ENCODE peak calls at places on chromosomes 4 and X, in nine cellular contexts. One of them, this sample, is unnamed.

GRCh38 chr4:123390846-123391456 is 5.6 kb upstream of the SPRY1 start:
- DNase-seq in Right ventricle myocardium superior: no peak
- DNase-seq in CD4-positive, CD25-positive, alpha-beta regulatory T cell: peak
- DNase-seq in AG20443: no peak
- DNase-seq in activated effector memory CD4-positive, alpha-beta T cell treated with Interleukin-2 at 50 U/mL for 16 hours: no peak
- DNase-seq in lower leg skin: no peak
- DNase-seq in AG09319: no peak
- DNase-seq in stimulated activated CD8-positive, alpha-beta memory T cell treated with anti-CD3 and anti-CD28 coated beads, Interleukin-12 subunit alpha, Interleukin-12 subunit beta, amount 100 ng/mL, for 1 hour: no peak
- DNase-seq in neural progenitor cell: no peak
- DNase-seq in this sample: peak

GRCh38 chrX:3717742-3718420 is 4.4 kb upstream of the PRKX start:
- DNase-seq in Right ventricle myocardium superior: no peak
- DNase-seq in CD4-positive, CD25-positive, alpha-beta regulatory T cell: no peak
- DNase-seq in AG20443: no peak
- DNase-seq in activated effector memory CD4-positive, alpha-beta T cell treated with Interleukin-2 at 50 U/mL for 16 hours: no peak
- DNase-seq in lower leg skin: no peak
- DNase-seq in AG09319: no peak
- DNase-seq in stimulated activated CD8-positive, alpha-beta memory T cell treated with anti-CD3 and anti-CD28 coated beads, Interleukin-12 subunit alpha, Interleukin-12 subunit beta, amount 100 ng/mL, for 1 hour: no peak
- DNase-seq in neural progenitor cell: no peak
- DNase-seq in this sample: peak

GRCh38 chr4:128769011-128769410 is 40.5 kb upstream of the JADE1 start:
- DNase-seq in Right ventricle myocardium superior: no peak
- DNase-seq in CD4-positive, CD25-positive, alpha-beta regulatory T cell: no peak
- DNase-seq in AG20443: no peak
- DNase-seq in activated effector memory CD4-positive, alpha-beta T cell treated with Interleukin-2 at 50 U/mL for 16 hours: no peak
- DNase-seq in lower leg skin: no peak
- DNase-seq in AG09319: no peak
- DNase-seq in stimulated activated CD8-positive, alpha-beta memory T cell treated with anti-CD3 and anti-CD28 coated beads, Interleukin-12 subunit alpha, Interleukin-12 subunit beta, amount 100 ng/mL, for 1 hour: no peak
- DNase-seq in neural progenitor cell: no peak
- DNase-seq in this sample: no peak

GRCh38 chrX:52082578-52082977 is 13.6 kb upstream of the MAGED4B start:
- DNase-seq in Right ventricle myocardium superior: no peak
- DNase-seq in CD4-positive, CD25-positive, alpha-beta regulatory T cell: no peak
- DNase-seq in AG20443: no peak
- DNase-seq in activated effector memory CD4-positive, alpha-beta T cell treated with Interleukin-2 at 50 U/mL for 16 hours: no peak
- DNase-seq in lower leg skin: no peak
- DNase-seq in AG09319: no peak
- DNase-seq in stimulated activated CD8-positive, alpha-beta memory T cell treated with anti-CD3 and anti-CD28 coated beads, Interleukin-12 subunit alpha, Interleukin-12 subunit beta, amount 100 ng/mL, for 1 hour: no peak
- DNase-seq in neural progenitor cell: no peak
- DNase-seq in this sample: peak

GRCh38 chr4:55762815-55763214 is 56.8 kb upstream of the EXOC1L start:
- DNase-seq in Right ventricle myocardium superior: no peak
- DNase-seq in CD4-positive, CD25-positive, alpha-beta regulatory T cell: no peak
- DNase-seq in AG20443: no peak
- DNase-seq in activated effector memory CD4-positive, alpha-beta T cell treated with Interleukin-2 at 50 U/mL for 16 hours: no peak
- DNase-seq in lower leg skin: no peak
- DNase-seq in AG09319: no peak
- DNase-seq in stimulated activated CD8-positive, alpha-beta memory T cell treated with anti-CD3 and anti-CD28 coated beads, Interleukin-12 subunit alpha, Interleukin-12 subunit beta, amount 100 ng/mL, for 1 hour: no peak
- DNase-seq in neural progenitor cell: peak
- DNase-seq in this sample: no peak

GRCh38 chr4:168694669-168695068 is 197.8 kb downstream of the PALLD start:
- DNase-seq in Right ventricle myocardium superior: no peak
- DNase-seq in CD4-positive, CD25-positive, alpha-beta regulatory T cell: no peak
- DNase-seq in AG20443: no peak
- DNase-seq in activated effector memory CD4-positive, alpha-beta T cell treated with Interleukin-2 at 50 U/mL for 16 hours: no peak
- DNase-seq in lower leg skin: no peak
- DNase-seq in AG09319: no peak
- DNase-seq in stimulated activated CD8-positive, alpha-beta memory T cell treated with anti-CD3 and anti-CD28 coated beads, Interleukin-12 subunit alpha, Interleukin-12 subunit beta, amount 100 ng/mL, for 1 hour: no peak
- DNase-seq in neural progenitor cell: no peak
- DNase-seq in this sample: peak

GRCh38 chrX:108270739-108271396 is 167.4 kb downstream of the COL4A6 start:
- DNase-seq in Right ventricle myocardium superior: no peak
- DNase-seq in CD4-positive, CD25-positive, alpha-beta regulatory T cell: no peak
- DNase-seq in AG20443: no peak
- DNase-seq in activated effector memory CD4-positive, alpha-beta T cell treated with Interleukin-2 at 50 U/mL for 16 hours: no peak
- DNase-seq in lower leg skin: no peak
- DNase-seq in AG09319: no peak
- DNase-seq in stimulated activated CD8-positive, alpha-beta memory T cell treated with anti-CD3 and anti-CD28 coated beads, Interleukin-12 subunit alpha, Interleukin-12 subunit beta, amount 100 ng/mL, for 1 hour: no peak
- DNase-seq in neural progenitor cell: no peak
- DNase-seq in this sample: peak

GRCh38 chr4:143021384-143021783 is 163.3 kb upstream of the USP38 start:
- DNase-seq in Right ventricle myocardium superior: no peak
- DNase-seq in CD4-positive, CD25-positive, alpha-beta regulatory T cell: no peak
- DNase-seq in AG20443: no peak
- DNase-seq in activated effector memory CD4-positive, alpha-beta T cell treated with Interleukin-2 at 50 U/mL for 16 hours: no peak
- DNase-seq in lower leg skin: no peak
- DNase-seq in AG09319: no peak
- DNase-seq in stimulated activated CD8-positive, alpha-beta memory T cell treated with anti-CD3 and anti-CD28 coated beads, Interleukin-12 subunit alpha, Interleukin-12 subunit beta, amount 100 ng/mL, for 1 hour: no peak
- DNase-seq in neural progenitor cell: no peak
- DNase-seq in this sample: no peak

GRCh38 chr4:88981993-88982392 is 75.0 kb downstream of the FAM13A start:
- DNase-seq in Right ventricle myocardium superior: no peak
- DNase-seq in CD4-positive, CD25-positive, alpha-beta regulatory T cell: no peak
- DNase-seq in AG20443: no peak
- DNase-seq in activated effector memory CD4-positive, alpha-beta T cell treated with Interleukin-2 at 50 U/mL for 16 hours: no peak
- DNase-seq in lower leg skin: no peak
- DNase-seq in AG09319: no peak
- DNase-seq in stimulated activated CD8-positive, alpha-beta memory T cell treated with anti-CD3 and anti-CD28 coated beads, Interleukin-12 subunit alpha, Interleukin-12 subunit beta, amount 100 ng/mL, for 1 hour: no peak
- DNase-seq in neural progenitor cell: no peak
- DNase-seq in this sample: no peak

GRCh38 chr4:15894393-15894792 is 44.1 kb downstream of the FGFBP1 start:
- DNase-seq in Right ventricle myocardium superior: no peak
- DNase-seq in CD4-positive, CD25-positive, alpha-beta regulatory T cell: no peak
- DNase-seq in AG20443: no peak
- DNase-seq in activated effector memory CD4-positive, alpha-beta T cell treated with Interleukin-2 at 50 U/mL for 16 hours: no peak
- DNase-seq in lower leg skin: no peak
- DNase-seq in AG09319: no peak
- DNase-seq in stimulated activated CD8-positive, alpha-beta memory T cell treated with anti-CD3 and anti-CD28 coated beads, Interleukin-12 subunit alpha, Interleukin-12 subunit beta, amount 100 ng/mL, for 1 hour: no peak
- DNase-seq in neural progenitor cell: no peak
- DNase-seq in this sample: peak

GRCh38 chrX:97763391-97763790 is 879.7 kb downstream of the RPA4 start:
- DNase-seq in Right ventricle myocardium superior: no peak
- DNase-seq in CD4-positive, CD25-positive, alpha-beta regulatory T cell: no peak
- DNase-seq in AG20443: no peak
- DNase-seq in activated effector memory CD4-positive, alpha-beta T cell treated with Interleukin-2 at 50 U/mL for 16 hours: no peak
- DNase-seq in lower leg skin: no peak
- DNase-seq in AG09319: no peak
- DNase-seq in stimulated activated CD8-positive, alpha-beta memory T cell treated with anti-CD3 and anti-CD28 coated beads, Interleukin-12 subunit alpha, Interleukin-12 subunit beta, amount 100 ng/mL, for 1 hour: no peak
- DNase-seq in neural progenitor cell: peak
- DNase-seq in this sample: no peak

GRCh38 chr4:52659722-52660261 is 691 bp upstream of the USP46 start:
- DNase-seq in Right ventricle myocardium superior: peak
- DNase-seq in CD4-positive, CD25-positive, alpha-beta regulatory T cell: no peak
- DNase-seq in AG20443: peak
- DNase-seq in activated effector memory CD4-positive, alpha-beta T cell treated with Interleukin-2 at 50 U/mL for 16 hours: peak
- DNase-seq in lower leg skin: peak
- DNase-seq in AG09319: no peak
- DNase-seq in stimulated activated CD8-positive, alpha-beta memory T cell treated with anti-CD3 and anti-CD28 coated beads, Interleukin-12 subunit alpha, Interleukin-12 subunit beta, amount 100 ng/mL, for 1 hour: no peak
- DNase-seq in neural progenitor cell: peak
- DNase-seq in this sample: peak

GRCh38 chr4:8676676-8677075 is 84.1 kb downstream of the CPZ start:
- DNase-seq in Right ventricle myocardium superior: no peak
- DNase-seq in CD4-positive, CD25-positive, alpha-beta regulatory T cell: no peak
- DNase-seq in AG20443: no peak
- DNase-seq in activated effector memory CD4-positive, alpha-beta T cell treated with Interleukin-2 at 50 U/mL for 16 hours: no peak
- DNase-seq in lower leg skin: no peak
- DNase-seq in AG09319: no peak
- DNase-seq in stimulated activated CD8-positive, alpha-beta memory T cell treated with anti-CD3 and anti-CD28 coated beads, Interleukin-12 subunit alpha, Interleukin-12 subunit beta, amount 100 ng/mL, for 1 hour: no peak
- DNase-seq in neural progenitor cell: no peak
- DNase-seq in this sample: no peak

GRCh38 chrX:10011261-10011931 is 44.2 kb downstream of the CLDN34 start:
- DNase-seq in Right ventricle myocardium superior: no peak
- DNase-seq in CD4-positive, CD25-positive, alpha-beta regulatory T cell: peak
- DNase-seq in AG20443: no peak
- DNase-seq in activated effector memory CD4-positive, alpha-beta T cell treated with Interleukin-2 at 50 U/mL for 16 hours: no peak
- DNase-seq in lower leg skin: no peak
- DNase-seq in AG09319: no peak
- DNase-seq in stimulated activated CD8-positive, alpha-beta memory T cell treated with anti-CD3 and anti-CD28 coated beads, Interleukin-12 subunit alpha, Interleukin-12 subunit beta, amount 100 ng/mL, for 1 hour: no peak
- DNase-seq in neural progenitor cell: peak
- DNase-seq in this sample: no peak

GRCh38 chrX:139691493-139691842 is 16.5 kb downstream of the MCF2 start:
- DNase-seq in Right ventricle myocardium superior: peak
- DNase-seq in CD4-positive, CD25-positive, alpha-beta regulatory T cell: no peak
- DNase-seq in AG20443: peak
- DNase-seq in activated effector memory CD4-positive, alpha-beta T cell treated with Interleukin-2 at 50 U/mL for 16 hours: no peak
- DNase-seq in lower leg skin: no peak
- DNase-seq in AG09319: no peak
- DNase-seq in stimulated activated CD8-positive, alpha-beta memory T cell treated with anti-CD3 and anti-CD28 coated beads, Interleukin-12 subunit alpha, Interleukin-12 subunit beta, amount 100 ng/mL, for 1 hour: no peak
- DNase-seq in neural progenitor cell: peak
- DNase-seq in this sample: peak

GRCh38 chrX:30610050-30610449 is 32.5 kb upstream of the TASL start:
- DNase-seq in Right ventricle myocardium superior: no peak
- DNase-seq in CD4-positive, CD25-positive, alpha-beta regulatory T cell: no peak
- DNase-seq in AG20443: no peak
- DNase-seq in activated effector memory CD4-positive, alpha-beta T cell treated with Interleukin-2 at 50 U/mL for 16 hours: no peak
- DNase-seq in lower leg skin: no peak
- DNase-seq in AG09319: no peak
- DNase-seq in stimulated activated CD8-positive, alpha-beta memory T cell treated with anti-CD3 and anti-CD28 coated beads, Interleukin-12 subunit alpha, Interleukin-12 subunit beta, amount 100 ng/mL, for 1 hour: no peak
- DNase-seq in neural progenitor cell: no peak
- DNase-seq in this sample: peak

GRCh38 chrX:119686087-119686639 is 6.8 kb downstream of the SEPTIN6 start:
- DNase-seq in Right ventricle myocardium superior: no peak
- DNase-seq in CD4-positive, CD25-positive, alpha-beta regulatory T cell: peak
- DNase-seq in AG20443: peak
- DNase-seq in activated effector memory CD4-positive, alpha-beta T cell treated with Interleukin-2 at 50 U/mL for 16 hours: no peak
- DNase-seq in lower leg skin: no peak
- DNase-seq in AG09319: no peak
- DNase-seq in stimulated activated CD8-positive, alpha-beta memory T cell treated with anti-CD3 and anti-CD28 coated beads, Interleukin-12 subunit alpha, Interleukin-12 subunit beta, amount 100 ng/mL, for 1 hour: no peak
- DNase-seq in neural progenitor cell: no peak
- DNase-seq in this sample: peak

GRCh38 chr4:77349361-77349760 is 192.4 kb downstream of the CCNG2 start:
- DNase-seq in Right ventricle myocardium superior: no peak
- DNase-seq in CD4-positive, CD25-positive, alpha-beta regulatory T cell: no peak
- DNase-seq in AG20443: no peak
- DNase-seq in activated effector memory CD4-positive, alpha-beta T cell treated with Interleukin-2 at 50 U/mL for 16 hours: no peak
- DNase-seq in lower leg skin: no peak
- DNase-seq in AG09319: no peak
- DNase-seq in stimulated activated CD8-positive, alpha-beta memory T cell treated with anti-CD3 and anti-CD28 coated beads, Interleukin-12 subunit alpha, Interleukin-12 subunit beta, amount 100 ng/mL, for 1 hour: no peak
- DNase-seq in neural progenitor cell: no peak
- DNase-seq in this sample: peak

GRCh38 chrX:134737061-134737460 is 78.8 kb upstream of the PLAC1 start:
- DNase-seq in Right ventricle myocardium superior: no peak
- DNase-seq in CD4-positive, CD25-positive, alpha-beta regulatory T cell: no peak
- DNase-seq in AG20443: peak
- DNase-seq in activated effector memory CD4-positive, alpha-beta T cell treated with Interleukin-2 at 50 U/mL for 16 hours: no peak
- DNase-seq in lower leg skin: peak
- DNase-seq in AG09319: peak
- DNase-seq in stimulated activated CD8-positive, alpha-beta memory T cell treated with anti-CD3 and anti-CD28 coated beads, Interleukin-12 subunit alpha, Interleukin-12 subunit beta, amount 100 ng/mL, for 1 hour: no peak
- DNase-seq in neural progenitor cell: no peak
- DNase-seq in this sample: peak

GRCh38 chr4:151690164-151690856 is 70.5 kb downstream of the GATB start:
- DNase-seq in Right ventricle myocardium superior: no peak
- DNase-seq in CD4-positive, CD25-positive, alpha-beta regulatory T cell: no peak
- DNase-seq in AG20443: peak
- DNase-seq in activated effector memory CD4-positive, alpha-beta T cell treated with Interleukin-2 at 50 U/mL for 16 hours: no peak
- DNase-seq in lower leg skin: no peak
- DNase-seq in AG09319: peak
- DNase-seq in stimulated activated CD8-positive, alpha-beta memory T cell treated with anti-CD3 and anti-CD28 coated beads, Interleukin-12 subunit alpha, Interleukin-12 subunit beta, amount 100 ng/mL, for 1 hour: no peak
- DNase-seq in neural progenitor cell: peak
- DNase-seq in this sample: peak

GRCh38 chr4:120731561-120731960 is 191.0 kb downstream of the PRDM5 start:
- DNase-seq in Right ventricle myocardium superior: no peak
- DNase-seq in CD4-positive, CD25-positive, alpha-beta regulatory T cell: no peak
- DNase-seq in AG20443: peak
- DNase-seq in activated effector memory CD4-positive, alpha-beta T cell treated with Interleukin-2 at 50 U/mL for 16 hours: no peak
- DNase-seq in lower leg skin: no peak
- DNase-seq in AG09319: peak
- DNase-seq in stimulated activated CD8-positive, alpha-beta memory T cell treated with anti-CD3 and anti-CD28 coated beads, Interleukin-12 subunit alpha, Interleukin-12 subunit beta, amount 100 ng/mL, for 1 hour: no peak
- DNase-seq in neural progenitor cell: no peak
- DNase-seq in this sample: peak

GRCh38 chr4:10810411-10810810 is 125.8 kb upstream of the CLNK start:
- DNase-seq in Right ventricle myocardium superior: no peak
- DNase-seq in CD4-positive, CD25-positive, alpha-beta regulatory T cell: no peak
- DNase-seq in AG20443: no peak
- DNase-seq in activated effector memory CD4-positive, alpha-beta T cell treated with Interleukin-2 at 50 U/mL for 16 hours: no peak
- DNase-seq in lower leg skin: no peak
- DNase-seq in AG09319: no peak
- DNase-seq in stimulated activated CD8-positive, alpha-beta memory T cell treated with anti-CD3 and anti-CD28 coated beads, Interleukin-12 subunit alpha, Interleukin-12 subunit beta, amount 100 ng/mL, for 1 hour: no peak
- DNase-seq in neural progenitor cell: no peak
- DNase-seq in this sample: peak

GRCh38 chrX:150574824-150575409 is 6.5 kb downstream of the MTM1 start:
- DNase-seq in Right ventricle myocardium superior: no peak
- DNase-seq in CD4-positive, CD25-positive, alpha-beta regulatory T cell: peak
- DNase-seq in AG20443: no peak
- DNase-seq in activated effector memory CD4-positive, alpha-beta T cell treated with Interleukin-2 at 50 U/mL for 16 hours: no peak
- DNase-seq in lower leg skin: no peak
- DNase-seq in AG09319: no peak
- DNase-seq in stimulated activated CD8-positive, alpha-beta memory T cell treated with anti-CD3 and anti-CD28 coated beads, Interleukin-12 subunit alpha, Interleukin-12 subunit beta, amount 100 ng/mL, for 1 hour: no peak
- DNase-seq in neural progenitor cell: peak
- DNase-seq in this sample: no peak

GRCh38 chrX:68872171-68872570 is 43.4 kb downstream of the EFNB1 start:
- DNase-seq in Right ventricle myocardium superior: no peak
- DNase-seq in CD4-positive, CD25-positive, alpha-beta regulatory T cell: no peak
- DNase-seq in AG20443: no peak
- DNase-seq in activated effector memory CD4-positive, alpha-beta T cell treated with Interleukin-2 at 50 U/mL for 16 hours: no peak
- DNase-seq in lower leg skin: no peak
- DNase-seq in AG09319: no peak
- DNase-seq in stimulated activated CD8-positive, alpha-beta memory T cell treated with anti-CD3 and anti-CD28 coated beads, Interleukin-12 subunit alpha, Interleukin-12 subunit beta, amount 100 ng/mL, for 1 hour: no peak
- DNase-seq in neural progenitor cell: peak
- DNase-seq in this sample: no peak

GRCh38 chrX:18920079-18920478 is 63.8 kb downstream of the PHKA2 start:
- DNase-seq in Right ventricle myocardium superior: no peak
- DNase-seq in CD4-positive, CD25-positive, alpha-beta regulatory T cell: no peak
- DNase-seq in AG20443: no peak
- DNase-seq in activated effector memory CD4-positive, alpha-beta T cell treated with Interleukin-2 at 50 U/mL for 16 hours: no peak
- DNase-seq in lower leg skin: no peak
- DNase-seq in AG09319: no peak
- DNase-seq in stimulated activated CD8-positive, alpha-beta memory T cell treated with anti-CD3 and anti-CD28 coated beads, Interleukin-12 subunit alpha, Interleukin-12 subunit beta, amount 100 ng/mL, for 1 hour: no peak
- DNase-seq in neural progenitor cell: no peak
- DNase-seq in this sample: no peak